ENCODE peak calls at places on chromosomes 6 and 20, in seven cellular contexts. L is H1, Q is HCT116, C is SK-N-SH, Z is T47D, V is K562, R is GM12878. Y is an unnamed sample.
A peak's percentile ranks its signal among the peaks of the same experiment; 100 is the strongest.

GRCh38 chr20:25076731-25077609 is 5.0 kb downstream of the VSX1 start:
- DNase-seq in R (no peak), Z (peak; percentile 79), L (no peak), V (no peak), Q (peak; percentile 73), C (peak; percentile 48), Y (peak; percentile 82)

GRCh38 chr6:36933102-36933501 is 21.4 kb upstream of the PI16 start:
- DNase-seq in L (no peak), Q (no peak), C (no peak), Z (no peak), V (no peak), R (no peak), Y (no peak)

GRCh38 chr6:105991561-105992314 is 94.4 kb upstream of the PRDM1 start:
- DNase-seq in Q (no peak), C (peak; percentile 29), R (no peak), V (peak; percentile 45), L (no peak), Z (peak; percentile 33), Y (peak; percentile 5)

GRCh38 chr6:11738681-11739375 is 39.8 kb downstream of the ADTRP start:
- DNase-seq in R (no peak), L (no peak), Z (no peak), Q (no peak), C (no peak), V (no peak), Y (no peak)

GRCh38 chr6:53771780-53772624 is 22.8 kb upstream of the LRRC1 start:
- DNase-seq in Z (no peak), Q (no peak), V (no peak), L (no peak), C (no peak), R (no peak), Y (no peak)

GRCh38 chr20:1389703-1390385 is 3.0 kb downstream of the FKBP1A start:
- DNase-seq in Q (no peak), V (no peak), C (no peak), L (no peak), Z (no peak), R (no peak), Y (no peak)

GRCh38 chr6:130696806-130697205 is 130.4 kb upstream of the SMLR1 start:
- DNase-seq in R (no peak), Q (no peak), C (no peak), V (no peak), L (no peak), Z (no peak), Y (no peak)

GRCh38 chr6:73666393-73666792 is 12.6 kb upstream of the SLC17A5 start:
- DNase-seq in V (no peak), L (no peak), R (no peak), C (no peak), Q (no peak), Z (no peak), Y (no peak)

GRCh38 chr6:158854214-158855101 is 35.3 kb upstream of the EZR start:
- DNase-seq in R (no peak), Z (no peak), L (no peak), C (no peak), Q (no peak), V (peak; percentile 71), Y (peak; percentile 35)

GRCh38 chr20:32336918-32337347 is 21.2 kb upstream of the ASXL1 start:
- DNase-seq in V (peak; percentile 55), L (no peak), Z (peak; percentile 27), C (peak; percentile 47), R (no peak), Q (no peak), Y (peak; percentile 86)

DNA sequence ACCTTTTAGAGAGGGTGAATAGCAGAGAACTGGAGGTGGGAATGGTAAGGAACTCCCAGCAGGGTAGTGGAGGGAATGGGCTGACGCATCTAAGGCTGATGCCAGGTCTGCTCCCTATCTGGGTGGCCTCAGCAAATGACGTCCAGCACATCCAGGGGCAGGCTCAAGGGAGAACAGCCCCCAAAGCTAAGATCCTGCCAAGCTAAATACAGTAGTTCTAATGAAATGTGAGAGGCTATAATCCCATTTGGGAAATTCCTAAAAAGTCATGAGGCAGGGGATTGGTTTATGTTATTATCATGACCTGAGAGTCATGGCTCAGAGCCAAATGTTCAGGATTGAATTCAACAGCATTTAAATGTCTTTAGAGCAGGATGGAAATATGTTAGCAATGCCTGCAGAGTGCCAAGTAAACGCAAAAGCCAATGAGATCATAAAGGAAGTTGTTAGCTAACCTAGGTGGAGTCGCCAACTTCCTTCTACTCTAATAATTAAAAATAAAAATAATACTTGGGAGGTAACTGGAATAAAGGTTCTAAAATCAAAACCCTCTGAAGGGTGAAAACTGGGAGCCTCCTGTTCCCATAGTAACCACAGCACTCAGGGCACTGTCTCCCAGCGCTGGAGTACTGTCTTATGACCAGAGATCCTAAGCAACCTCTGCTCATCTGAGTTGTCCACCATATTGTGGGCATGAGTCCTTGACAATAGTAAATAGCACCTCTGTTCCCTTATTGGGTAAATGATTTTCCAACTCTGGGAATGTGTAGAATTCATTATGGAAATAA is 34.8 kb downstream of the IYD start:
- DNase-seq in L (no peak), R (no peak), Q (no peak), V (no peak), Z (no peak), C (no peak), Y (no peak)
- TF ChIP-seq JUND in L (no peak), R (no peak), Q (no peak), V (no peak), Z (no peak), C (no peak), Y (no peak)

DNA sequence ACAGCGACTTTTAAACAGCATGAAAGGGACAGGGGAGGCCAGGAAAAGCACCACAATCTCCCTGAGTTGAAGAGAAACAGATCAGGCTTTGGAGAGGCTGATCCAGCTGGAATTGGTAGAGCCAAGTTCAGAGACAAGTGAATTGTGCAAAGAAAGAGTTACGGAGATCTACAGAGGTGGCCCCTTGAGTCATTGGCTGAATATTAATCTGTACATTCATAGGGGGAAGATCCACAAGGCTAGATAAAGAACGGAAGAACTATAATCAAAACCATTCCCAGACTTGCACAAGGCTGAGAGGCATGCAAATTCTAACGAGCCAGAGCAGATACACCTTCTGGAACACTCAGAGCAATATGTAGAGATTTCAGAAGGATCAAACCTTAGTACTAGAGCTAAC is 14.2 kb upstream of the FOXQ1 start:
- DNase-seq in V (no peak), Z (no peak), Q (no peak), L (no peak), R (no peak), C (no peak), Y (no peak)
- TF ChIP-seq JUND in V (no peak), Z (no peak), Q (no peak), L (no peak), R (no peak), C (no peak), Y (no peak)

GRCh38 chr6:34563513-34563870 is 7.4 kb upstream of the SPDEF start:
- DNase-seq in Q (no peak), L (no peak), R (no peak), Z (no peak), C (no peak), V (no peak), Y (no peak)
- TF ChIP-seq JUND in Q (no peak), L (no peak), R (no peak), Z (no peak), C (no peak), V (no peak), Y (no peak)

GRCh38 chr6:47366335-47366879 is 56.7 kb upstream of the TNFRSF21 start:
- DNase-seq in V (no peak), Q (no peak), C (no peak), R (no peak), Z (no peak), L (no peak), Y (no peak)
- TF ChIP-seq JUND in V (no peak), Q (no peak), C (no peak), R (no peak), Z (no peak), L (no peak), Y (no peak)

GRCh38 chr6:75489025-75489424 is 4.6 kb downstream of the FILIP1 start:
- DNase-seq in L (no peak), C (no peak), R (no peak), V (no peak), Q (no peak), Z (no peak), Y (no peak)
- TF ChIP-seq JUND in L (no peak), C (no peak), R (no peak), V (no peak), Q (no peak), Z (no peak), Y (no peak)

GRCh38 chr20:40961176-40961575 is 67.4 kb upstream of the TOP1 start:
- DNase-seq in Q (no peak), Z (no peak), R (no peak), V (no peak), L (no peak), C (no peak), Y (no peak)
- TF ChIP-seq JUND in Q (no peak), Z (no peak), R (no peak), V (no peak), L (no peak), C (no peak), Y (no peak)

DNA sequence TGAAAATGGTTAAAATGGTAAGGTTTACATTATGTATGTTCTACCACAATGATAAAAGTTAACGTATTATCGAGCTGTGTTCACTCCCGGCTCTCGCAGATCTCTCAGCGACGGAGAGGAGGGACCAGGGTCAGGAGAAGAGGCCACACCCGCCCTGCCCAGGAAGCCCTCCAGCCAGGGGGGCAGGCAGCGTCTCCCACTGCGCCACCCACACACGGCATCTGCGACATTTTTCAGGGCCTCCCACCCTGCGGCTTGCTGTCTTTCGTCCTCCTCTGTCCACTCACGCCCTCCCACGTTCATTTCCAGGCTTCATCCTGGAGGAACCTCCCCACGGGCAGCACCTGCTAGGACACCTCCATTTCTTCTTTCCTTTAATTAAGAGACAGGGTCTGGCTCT is 43.3 kb downstream of the ZBTB46 start:
- DNase-seq in V (no peak), Z (no peak), C (no peak), R (no peak), Q (no peak), L (no peak), Y (no peak)
- TF ChIP-seq JUND in V (no peak), Z (no peak), C (no peak), R (no peak), Q (no peak), L (no peak), Y (no peak)

GRCh38 chr6:165854863-165855593 is 192.0 kb upstream of the PDE10A start:
- DNase-seq in Z (no peak), C (no peak), L (no peak), V (no peak), Q (no peak), R (no peak), Y (no peak)
- TF ChIP-seq JUND in Z (no peak), C (no peak), L (no peak), V (no peak), Q (no peak), R (no peak), Y (no peak)

GRCh38 chr6:116557863-116558262 is 4.3 kb downstream of the CALHM4 start:
- DNase-seq in L (no peak), C (no peak), Q (peak; percentile 66), R (no peak), V (no peak), Z (no peak), Y (peak; percentile 22)
- TF ChIP-seq JUND in L (no peak), C (peak; percentile 70), Q (peak; percentile 37), R (no peak), V (no peak), Z (no peak), Y (no peak)

Y was measured in HepG2.